ENCODE peak calls at places on chromosomes 1 and 21, in seven cellular contexts. R, D, S, A, B, H and U are unnamed samples. For H3K4me1, the result is how much of the 10 kb centered on the place peaks cover.

GRCh38 chr1:110879758-110880606 is 7.0 kb downstream of the CD53 start:
- DNase-seq in R (peak), D (no peak), S (no peak), A (peak), B (no peak), H (no peak), U (peak)

GRCh38 chr1:114083186-114083585 is 70.5 kb downstream of the SYT6 start:
- DNase-seq in R (no peak), D (no peak), S (no peak), A (no peak), B (no peak), H (no peak), U (no peak)

GRCh38 chr1:156571261-156571958 is 955 bp downstream of the IQGAP3 start:
- DNase-seq in R (no peak), D (no peak), S (no peak), A (no peak), B (no peak), H (no peak), U (no peak)

GRCh38 chr1:85611856-85612255 is 31.3 kb downstream of the CCN1 start:
- DNase-seq in R (no peak), D (peak), S (no peak), A (no peak), B (peak), H (no peak), U (no peak)

GRCh38 chr1:64878931-64879710 is 87.2 kb downstream of the JAK1 start:
- DNase-seq in R (no peak), D (no peak), S (no peak), A (no peak), B (no peak), H (no peak), U (no peak)

GRCh38 chr1:173871091-173871490 is 2.9 kb downstream of the ZBTB37 start:
- DNase-seq in R (no peak), D (no peak), S (no peak), A (no peak), B (no peak), H (no peak), U (no peak)

GRCh38 chr21:43603230-43603626 is 56.1 kb downstream of the HSF2BP start:
- DNase-seq in R (no peak), D (peak), S (no peak), A (no peak), B (no peak), H (no peak), U (no peak)

GRCh38 chr1:38546630-38547029 is 312.9 kb downstream of the RRAGC start:
- DNase-seq in R (no peak), D (no peak), S (no peak), A (no peak), B (no peak), H (no peak), U (no peak)

GRCh38 chr1:236147068-236147467 is 4.7 kb downstream of the GPR137B start:
- DNase-seq in R (no peak), D (no peak), S (no peak), A (no peak), B (no peak), H (no peak), U (no peak)

GRCh38 chr1:36436820-36437219 is 13.4 kb downstream of the OSCP1 start:
- DNase-seq in R (no peak), D (no peak), S (no peak), A (no peak), B (no peak), H (no peak), U (no peak)

GRCh38 chr1:62013264-62013663 is 181.4 kb upstream of the L1TD1 start:
- DNase-seq in R (no peak), D (no peak), S (no peak), A (no peak), B (no peak), H (peak), U (no peak)

GRCh38 chr1:246279402-246279801 is 227.7 kb downstream of the SMYD3 start:
- DNase-seq in R (no peak), D (no peak), S (no peak), A (no peak), B (no peak), H (no peak), U (no peak)

GRCh38 chr1:183291802-183292515 is 105.9 kb downstream of the LAMC2 start:
- DNase-seq in R (no peak), D (no peak), S (no peak), A (no peak), B (no peak), H (peak), U (no peak)

GRCh38 chr1:165943198-165943597 is 115.8 kb downstream of the UCK2 start:
- DNase-seq in R (no peak), D (no peak), S (no peak), A (no peak), B (no peak), H (peak), U (no peak)

GRCh38 chr1:219761208-219761860 is 148.4 kb upstream of the ZC3H11B start:
- DNase-seq in R (no peak), D (no peak), S (no peak), A (no peak), B (no peak), H (no peak), U (no peak)

GRCh38 chr1:107184888-107185287 is 44.0 kb downstream of the NTNG1 start:
- DNase-seq in R (no peak), D (no peak), S (no peak), A (no peak), B (no peak), H (no peak), U (no peak)

GRCh38 chr1:193211539-193211938 is 25.1 kb upstream of the B3GALT2 start:
- DNase-seq in R (no peak), D (no peak), S (no peak), A (no peak), B (no peak), H (no peak), U (no peak)

GRCh38 chr1:232196042-232196441 is 433.9 kb downstream of the SIPA1L2 start:
- DNase-seq in R (no peak), D (no peak), S (no peak), A (no peak), B (no peak), H (no peak), U (no peak)

GRCh38 chr1:23809751-23810171 is 9.2 kb upstream of the GALE start:
- DNase-seq in R (peak), D (peak), S (peak), A (peak), B (peak), H (peak), U (peak)

GRCh38 chr1:84492726-84493125 is 13.5 kb upstream of the SPATA1 start:
- DNase-seq in R (no peak), D (no peak), S (no peak), A (no peak), B (no peak), H (no peak), U (no peak)

GRCh38 chr1:112881742-112882127 is 74.3 kb downstream of the SLC16A1 start:
- DNase-seq in R (peak), D (no peak), S (no peak), A (no peak), B (no peak), H (no peak), U (no peak)

GRCh38 chr1:46611691-46612221 is 4.9 kb downstream of the MOB3C start:
- DNase-seq in R (no peak), D (no peak), S (no peak), A (no peak), B (peak), H (no peak), U (no peak)

GRCh38 chr1:6745073-6745472 is 40.2 kb upstream of the CAMTA1 start:
- DNase-seq in R (no peak), D (no peak), S (no peak), A (no peak), B (peak), H (no peak), U (no peak)

DNA sequence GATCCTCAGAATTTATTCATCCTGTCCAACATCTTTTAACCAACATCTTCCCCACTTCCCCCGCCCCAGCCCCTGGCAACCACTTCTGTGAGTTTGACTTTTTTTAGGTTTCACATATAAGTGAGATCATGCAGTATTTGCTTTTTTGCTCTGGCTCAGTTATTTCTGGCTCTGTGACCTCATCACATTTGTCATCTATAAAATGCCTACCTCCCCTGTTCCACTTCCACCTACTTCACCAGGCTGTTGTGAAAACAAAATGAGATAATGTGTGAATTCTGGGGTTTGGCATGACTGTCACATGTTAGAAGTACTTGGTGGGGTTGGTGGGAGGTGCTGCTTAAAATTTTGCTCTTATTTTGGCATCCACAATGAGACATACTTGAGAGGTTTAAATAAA is 18.4 kb downstream of the HHAT start:
- DNase-seq in R (no peak), D (no peak), S (no peak), A (no peak), B (no peak), H (no peak), U (no peak)
- H3K4me1 ChIP-seq in R (under half), D (under half), S (under half), A (under half), B (under half), H (under half), U (under half)

GRCh38 chr1:230130172-230130944 is 63.3 kb downstream of the GALNT2 start:
- DNase-seq in R (no peak), D (no peak), S (peak), A (no peak), B (no peak), H (no peak), U (no peak)

GRCh38 chr1:230128569-230129269 is 61.7 kb downstream of the GALNT2 start:
- DNase-seq in R (no peak), D (no peak), S (peak), A (no peak), B (no peak), H (no peak), U (no peak)

GRCh38 chr1:230132758-230133157 is 65.7 kb downstream of the GALNT2 start:
- DNase-seq in R (no peak), D (no peak), S (no peak), A (no peak), B (no peak), H (no peak), U (no peak)

GRCh38 chr1:230129341-230129740 is 62.3 kb downstream of the GALNT2 start:
- DNase-seq in R (no peak), D (no peak), S (no peak), A (no peak), B (no peak), H (no peak), U (no peak)

GRCh38 chr1:230131457-230131856 is 64.4 kb downstream of the GALNT2 start:
- DNase-seq in R (no peak), D (no peak), S (no peak), A (no peak), B (no peak), H (no peak), U (no peak)
- H3K27ac ChIP-seq in R (no peak), D (no peak), S (no peak), A (no peak), B (no peak), H (no peak), U (no peak)

DNA sequence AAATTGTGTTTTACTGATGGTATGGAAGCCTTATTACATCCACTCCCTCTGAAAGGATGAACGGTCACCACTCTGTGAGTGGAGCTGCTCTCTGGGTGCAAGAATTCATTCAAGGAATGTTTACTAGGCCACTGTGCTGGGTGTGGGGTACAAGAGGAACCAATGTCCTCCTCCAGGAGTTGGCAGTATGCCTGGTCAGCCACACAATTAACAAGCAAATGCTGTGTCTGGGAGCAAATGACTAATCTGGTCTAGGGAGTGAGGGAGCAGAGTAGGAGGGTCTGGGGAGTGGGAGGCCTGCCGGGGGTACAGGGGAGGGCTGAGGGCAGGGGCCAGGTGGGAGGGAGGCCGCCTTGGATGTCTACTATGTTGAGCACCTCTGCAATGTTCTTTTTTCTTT is 27.2 kb upstream of the TDRD10 start:
- DNase-seq in R (peak), D (no peak), S (no peak), A (no peak), B (no peak), H (no peak), U (no peak)
- H3K4me1 ChIP-seq in R (under half), D (under half), S (under half), A (under half), B (under half), H (under half), U (under half)

GRCh38 chr1:71088645-71089287 is 7.9 kb upstream of the ZRANB2 start:
- DNase-seq in R (peak), D (no peak), S (no peak), A (no peak), B (no peak), H (no peak), U (no peak)
- H3K27ac ChIP-seq in R (peak), D (no peak), S (no peak), A (no peak), B (no peak), H (no peak), U (no peak)